ENCODE peak calls at places on chromosomes 1 and 21, in ten cellular contexts. One of them, this sample, is unnamed.

GRCh38 chr1:6969106-6969505 is 183.9 kb downstream of the CAMTA1 start:
- DNase-seq in GM20000: no peak
- DNase-seq in breast epithelium: peak; percentile 27
- DNase-seq in nephron progenitor cell: no peak
- DNase-seq in cardiac muscle cell: peak; percentile 6
- DNase-seq in progenitor cell of endocrine pancreas: no peak
- DNase-seq in left lung: no peak
- DNase-seq in GM10248: no peak
- DNase-seq in endothelial cell: no peak
- DNase-seq in lower lobe of right lung: no peak
- DNase-seq in this sample: no peak

GRCh38 chr1:89938171-89939055 is 56.5 kb upstream of the ZNF326 start:
- DNase-seq in GM20000: no peak
- DNase-seq in breast epithelium: no peak
- DNase-seq in nephron progenitor cell: no peak
- DNase-seq in cardiac muscle cell: peak; percentile 61
- DNase-seq in progenitor cell of endocrine pancreas: no peak
- DNase-seq in left lung: no peak
- DNase-seq in GM10248: no peak
- DNase-seq in endothelial cell: no peak
- DNase-seq in lower lobe of right lung: no peak
- DNase-seq in this sample: no peak

GRCh38 chr1:94418664-94419655 is 771 bp downstream of the ABCD3 start:
- DNase-seq in GM20000: no peak
- DNase-seq in breast epithelium: peak; percentile 58
- DNase-seq in nephron progenitor cell: no peak
- DNase-seq in cardiac muscle cell: peak; percentile 46
- DNase-seq in progenitor cell of endocrine pancreas: no peak
- DNase-seq in left lung: peak; percentile 65
- DNase-seq in GM10248: peak; percentile 21
- DNase-seq in endothelial cell: peak; percentile 29
- DNase-seq in lower lobe of right lung: peak; percentile 52
- DNase-seq in this sample: no peak

GRCh38 chr1:34396042-34396441 is 219.3 kb downstream of the C1orf94 start:
- DNase-seq in GM20000: no peak
- DNase-seq in breast epithelium: no peak
- DNase-seq in nephron progenitor cell: no peak
- DNase-seq in cardiac muscle cell: no peak
- DNase-seq in progenitor cell of endocrine pancreas: no peak
- DNase-seq in left lung: no peak
- DNase-seq in GM10248: no peak
- DNase-seq in endothelial cell: no peak
- DNase-seq in lower lobe of right lung: no peak
- DNase-seq in this sample: no peak

GRCh38 chr21:45727390-45727789 is 83.9 kb downstream of the PCBP3 start:
- DNase-seq in GM20000: no peak
- DNase-seq in breast epithelium: no peak
- DNase-seq in nephron progenitor cell: no peak
- DNase-seq in cardiac muscle cell: no peak
- DNase-seq in progenitor cell of endocrine pancreas: no peak
- DNase-seq in left lung: no peak
- DNase-seq in GM10248: no peak
- DNase-seq in endothelial cell: no peak
- DNase-seq in lower lobe of right lung: no peak
- DNase-seq in this sample: no peak

GRCh38 chr1:178536844-178537371 is 24.0 kb downstream of the TEX35 start:
- DNase-seq in GM20000: no peak
- DNase-seq in breast epithelium: no peak
- DNase-seq in nephron progenitor cell: no peak
- DNase-seq in cardiac muscle cell: peak; percentile 98
- DNase-seq in progenitor cell of endocrine pancreas: no peak
- DNase-seq in left lung: no peak
- DNase-seq in GM10248: no peak
- DNase-seq in endothelial cell: no peak
- DNase-seq in lower lobe of right lung: no peak
- DNase-seq in this sample: no peak

GRCh38 chr1:209614151-209614420 is 30.6 kb downstream of the CAMK1G start:
- DNase-seq in GM20000: no peak
- DNase-seq in breast epithelium: no peak
- DNase-seq in nephron progenitor cell: no peak
- DNase-seq in cardiac muscle cell: no peak
- DNase-seq in progenitor cell of endocrine pancreas: no peak
- DNase-seq in left lung: no peak
- DNase-seq in GM10248: no peak
- DNase-seq in endothelial cell: no peak
- DNase-seq in lower lobe of right lung: no peak
- DNase-seq in this sample: no peak

GRCh38 chr1:56639210-56639609 is 5.9 kb upstream of the PRKAA2 start:
- DNase-seq in GM20000: no peak
- DNase-seq in breast epithelium: no peak
- DNase-seq in nephron progenitor cell: no peak
- DNase-seq in cardiac muscle cell: no peak
- DNase-seq in progenitor cell of endocrine pancreas: no peak
- DNase-seq in left lung: no peak
- DNase-seq in GM10248: no peak
- DNase-seq in endothelial cell: no peak
- DNase-seq in lower lobe of right lung: no peak
- DNase-seq in this sample: no peak

GRCh38 chr1:55284856-55285255 is 69.7 kb upstream of the USP24 start:
- DNase-seq in GM20000: peak; percentile 41
- DNase-seq in breast epithelium: no peak
- DNase-seq in nephron progenitor cell: peak; percentile 32
- DNase-seq in cardiac muscle cell: peak; percentile 70
- DNase-seq in progenitor cell of endocrine pancreas: no peak
- DNase-seq in left lung: no peak
- DNase-seq in GM10248: no peak
- DNase-seq in endothelial cell: peak; percentile 42
- DNase-seq in lower lobe of right lung: no peak
- DNase-seq in this sample: no peak

GRCh38 chr1:100862591-100862990 is 32.1 kb downstream of the EXTL2 start:
- DNase-seq in GM20000: no peak
- DNase-seq in breast epithelium: no peak
- DNase-seq in nephron progenitor cell: no peak
- DNase-seq in cardiac muscle cell: peak; percentile 60
- DNase-seq in progenitor cell of endocrine pancreas: no peak
- DNase-seq in left lung: no peak
- DNase-seq in GM10248: no peak
- DNase-seq in endothelial cell: no peak
- DNase-seq in lower lobe of right lung: no peak
- DNase-seq in this sample: no peak

GRCh38 chr1:167082511-167083027 is 7.6 kb downstream of the GPA33 start:
- DNase-seq in GM20000: no peak
- DNase-seq in breast epithelium: no peak
- DNase-seq in nephron progenitor cell: no peak
- DNase-seq in cardiac muscle cell: no peak
- DNase-seq in progenitor cell of endocrine pancreas: no peak
- DNase-seq in left lung: no peak
- DNase-seq in GM10248: no peak
- DNase-seq in endothelial cell: no peak
- DNase-seq in lower lobe of right lung: no peak
- DNase-seq in this sample: no peak

GRCh38 chr1:197892684-197893083 is 9.7 kb upstream of the C1orf53 start:
- DNase-seq in GM20000: no peak
- DNase-seq in breast epithelium: no peak
- DNase-seq in nephron progenitor cell: no peak
- DNase-seq in cardiac muscle cell: no peak
- DNase-seq in progenitor cell of endocrine pancreas: no peak
- DNase-seq in left lung: no peak
- DNase-seq in GM10248: no peak
- DNase-seq in endothelial cell: no peak
- DNase-seq in lower lobe of right lung: no peak
- DNase-seq in this sample: no peak

GRCh38 chr1:31216016-31216415 is 23.7 kb downstream of the NKAIN1 start:
- DNase-seq in GM20000: no peak
- DNase-seq in breast epithelium: peak; percentile 66
- DNase-seq in nephron progenitor cell: no peak
- DNase-seq in cardiac muscle cell: peak; percentile 77
- DNase-seq in progenitor cell of endocrine pancreas: no peak
- DNase-seq in left lung: peak; percentile 35
- DNase-seq in GM10248: no peak
- DNase-seq in endothelial cell: peak; percentile 56
- DNase-seq in lower lobe of right lung: no peak
- DNase-seq in this sample: peak; percentile 74

GRCh38 chr1:31218705-31219104 is 21.0 kb downstream of the NKAIN1 start:
- DNase-seq in GM20000: no peak
- DNase-seq in breast epithelium: no peak
- DNase-seq in nephron progenitor cell: no peak
- DNase-seq in cardiac muscle cell: no peak
- DNase-seq in progenitor cell of endocrine pancreas: no peak
- DNase-seq in left lung: no peak
- DNase-seq in GM10248: no peak
- DNase-seq in endothelial cell: no peak
- DNase-seq in lower lobe of right lung: no peak
- DNase-seq in this sample: no peak

GRCh38 chr1:31219489-31219888 is 20.2 kb downstream of the NKAIN1 start:
- DNase-seq in GM20000: no peak
- DNase-seq in breast epithelium: no peak
- DNase-seq in nephron progenitor cell: no peak
- DNase-seq in cardiac muscle cell: no peak
- DNase-seq in progenitor cell of endocrine pancreas: no peak
- DNase-seq in left lung: no peak
- DNase-seq in GM10248: no peak
- DNase-seq in endothelial cell: no peak
- DNase-seq in lower lobe of right lung: no peak
- DNase-seq in this sample: no peak

GRCh38 chr1:31215083-31215570 is 24.6 kb downstream of the NKAIN1 start:
- DNase-seq in GM20000: no peak
- DNase-seq in breast epithelium: no peak
- DNase-seq in nephron progenitor cell: no peak
- DNase-seq in cardiac muscle cell: peak; percentile 15
- DNase-seq in progenitor cell of endocrine pancreas: no peak
- DNase-seq in left lung: no peak
- DNase-seq in GM10248: no peak
- DNase-seq in endothelial cell: no peak
- DNase-seq in lower lobe of right lung: no peak
- DNase-seq in this sample: no peak

DNA sequence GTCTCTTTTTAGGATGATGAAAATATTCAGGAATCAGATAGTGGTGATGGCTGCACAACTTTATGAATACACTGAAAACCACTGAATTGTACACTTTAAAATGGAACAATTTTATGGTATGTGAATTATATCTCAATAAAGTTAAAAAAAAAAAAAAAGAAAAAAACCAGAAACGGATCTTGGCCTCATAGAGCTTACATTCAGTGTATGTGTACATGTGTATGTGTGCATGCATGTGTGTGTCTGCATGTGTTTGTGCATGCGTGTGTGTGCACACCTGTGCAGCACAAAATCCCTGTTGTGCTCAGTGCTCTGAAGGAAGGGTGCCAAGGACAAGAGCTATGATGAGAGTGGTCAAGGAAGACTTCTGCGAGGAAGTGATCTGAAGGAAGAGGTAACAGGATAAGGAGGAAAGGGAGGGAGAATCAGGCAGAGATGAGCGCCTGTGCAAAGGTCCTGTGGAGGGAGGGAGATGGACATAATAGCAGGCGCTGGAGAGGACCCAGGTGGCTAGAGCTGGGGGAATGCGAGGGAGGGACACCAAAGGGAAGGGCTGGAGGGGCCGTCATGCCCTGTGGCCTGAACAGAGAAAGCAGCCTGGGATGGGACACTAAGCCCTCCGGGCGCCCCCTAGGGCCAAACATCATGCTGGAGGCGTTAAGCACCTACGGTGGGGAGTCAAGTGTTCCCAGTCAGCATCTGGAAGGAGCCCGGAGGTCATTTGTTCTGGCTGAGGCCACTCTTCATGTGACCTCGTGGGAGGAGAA is 25.2 kb downstream of the NKAIN1 start:
- DNase-seq in GM20000: no peak
- DNase-seq in breast epithelium: no peak
- DNase-seq in nephron progenitor cell: peak; percentile 27
- DNase-seq in cardiac muscle cell: no peak
- DNase-seq in progenitor cell of endocrine pancreas: no peak
- DNase-seq in left lung: no peak
- DNase-seq in GM10248: no peak
- DNase-seq in endothelial cell: no peak
- DNase-seq in lower lobe of right lung: no peak
- DNase-seq in this sample: no peak
- TF ChIP-seq CTCF in GM20000: no peak
- TF ChIP-seq CTCF in breast epithelium: no peak
- TF ChIP-seq CTCF in nephron progenitor cell: no peak
- TF ChIP-seq CTCF in cardiac muscle cell: no peak
- TF ChIP-seq CTCF in progenitor cell of endocrine pancreas: no peak
- TF ChIP-seq CTCF in left lung: no peak
- TF ChIP-seq CTCF in GM10248: no peak
- TF ChIP-seq CTCF in endothelial cell: no peak
- TF ChIP-seq CTCF in lower lobe of right lung: no peak
- TF ChIP-seq CTCF in this sample: no peak

GRCh38 chr1:68570859-68571258 is 74.0 kb upstream of the DEPDC1 start:
- DNase-seq in GM20000: no peak
- DNase-seq in breast epithelium: no peak
- DNase-seq in nephron progenitor cell: no peak
- DNase-seq in cardiac muscle cell: peak; percentile 11
- DNase-seq in progenitor cell of endocrine pancreas: no peak
- DNase-seq in left lung: no peak
- DNase-seq in GM10248: no peak
- DNase-seq in endothelial cell: no peak
- DNase-seq in lower lobe of right lung: no peak
- DNase-seq in this sample: no peak
- TF ChIP-seq CTCF in GM20000: no peak
- TF ChIP-seq CTCF in breast epithelium: no peak
- TF ChIP-seq CTCF in nephron progenitor cell: no peak
- TF ChIP-seq CTCF in cardiac muscle cell: no peak
- TF ChIP-seq CTCF in progenitor cell of endocrine pancreas: no peak
- TF ChIP-seq CTCF in left lung: no peak
- TF ChIP-seq CTCF in GM10248: no peak
- TF ChIP-seq CTCF in endothelial cell: no peak
- TF ChIP-seq CTCF in lower lobe of right lung: no peak
- TF ChIP-seq CTCF in this sample: no peak

DNA sequence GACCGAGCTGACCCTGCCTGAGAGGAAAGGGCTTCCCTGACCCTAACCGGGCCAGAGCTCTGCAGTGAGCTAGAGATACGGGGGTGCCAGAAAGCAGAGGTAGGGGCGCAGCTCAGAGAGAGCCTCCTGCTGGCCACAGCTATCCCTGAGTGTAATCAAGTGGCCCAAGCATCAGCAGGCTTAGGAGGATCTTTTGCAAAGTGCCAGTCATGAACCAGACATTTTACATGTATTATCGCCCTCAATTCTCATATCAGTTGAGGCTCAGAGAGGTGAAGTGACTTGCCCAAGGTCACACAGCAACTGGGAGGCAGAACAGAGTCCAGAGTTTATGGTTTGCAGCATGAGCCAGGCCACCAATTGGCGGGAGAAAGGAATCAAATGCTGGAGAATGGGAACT is 7.0 kb upstream of the ID3 start:
- DNase-seq in GM20000: no peak
- DNase-seq in breast epithelium: no peak
- DNase-seq in nephron progenitor cell: no peak
- DNase-seq in cardiac muscle cell: no peak
- DNase-seq in progenitor cell of endocrine pancreas: no peak
- DNase-seq in left lung: no peak
- DNase-seq in GM10248: no peak
- DNase-seq in endothelial cell: no peak
- DNase-seq in lower lobe of right lung: peak; percentile 32
- DNase-seq in this sample: no peak
- TF ChIP-seq CTCF in GM20000: no peak
- TF ChIP-seq CTCF in breast epithelium: no peak
- TF ChIP-seq CTCF in nephron progenitor cell: no peak
- TF ChIP-seq CTCF in cardiac muscle cell: peak; percentile 21
- TF ChIP-seq CTCF in progenitor cell of endocrine pancreas: no peak
- TF ChIP-seq CTCF in left lung: no peak
- TF ChIP-seq CTCF in GM10248: peak; percentile 19
- TF ChIP-seq CTCF in endothelial cell: no peak
- TF ChIP-seq CTCF in lower lobe of right lung: no peak
- TF ChIP-seq CTCF in this sample: no peak

GRCh38 chr1:103267893-103268292 is 159.6 kb upstream of the COL11A1 start:
- DNase-seq in GM20000: no peak
- DNase-seq in breast epithelium: no peak
- DNase-seq in nephron progenitor cell: no peak
- DNase-seq in cardiac muscle cell: no peak
- DNase-seq in progenitor cell of endocrine pancreas: no peak
- DNase-seq in left lung: no peak
- DNase-seq in GM10248: no peak
- DNase-seq in endothelial cell: no peak
- DNase-seq in lower lobe of right lung: no peak
- DNase-seq in this sample: no peak
- TF ChIP-seq CTCF in GM20000: no peak
- TF ChIP-seq CTCF in breast epithelium: no peak
- TF ChIP-seq CTCF in nephron progenitor cell: no peak
- TF ChIP-seq CTCF in cardiac muscle cell: no peak
- TF ChIP-seq CTCF in progenitor cell of endocrine pancreas: peak; percentile 21
- TF ChIP-seq CTCF in left lung: no peak
- TF ChIP-seq CTCF in GM10248: no peak
- TF ChIP-seq CTCF in endothelial cell: no peak
- TF ChIP-seq CTCF in lower lobe of right lung: no peak
- TF ChIP-seq CTCF in this sample: no peak

This sample was measured in mesothelial cell of epicardium.